ENCODE peak calls at places on chromosomes 11 and 22, in four cellular contexts. One of them, this sample, is unnamed. For H3K36me3, the result is how much of the 10 kb centered on the place peaks cover.

GRCh38 chr11:44177905-44178304 is 82.4 kb downstream of the EXT2 start:
- DNase-seq in RWPE2: no peak
- DNase-seq in uterus: no peak
- DNase-seq in HCT116: no peak
- DNase-seq in this sample: no peak

GRCh38 chr11:116691779-116692178 is 81.0 kb downstream of the BUD13 start:
- DNase-seq in uterus: peak
- DNase-seq in HCT116: peak
- DNase-seq in RWPE2: no peak
- DNase-seq in this sample: peak

GRCh38 chr11:86444981-86445380 is 70.3 kb downstream of the CCDC81 start:
- DNase-seq in RWPE2: no peak
- DNase-seq in uterus: no peak
- DNase-seq in HCT116: no peak
- DNase-seq in this sample: no peak

GRCh38 chr11:38206663-38207062 is 1608.6 kb upstream of the RAG2 start:
- DNase-seq in uterus: no peak
- DNase-seq in HCT116: no peak
- DNase-seq in RWPE2: no peak
- DNase-seq in this sample: no peak

GRCh38 chr11:83371489-83371888 is 85.3 kb upstream of the CCDC90B start:
- DNase-seq in RWPE2: no peak
- DNase-seq in uterus: no peak
- DNase-seq in HCT116: no peak
- DNase-seq in this sample: no peak

GRCh38 chr11:71155846-71156245 is 96.5 kb downstream of the SHANK2 start:
- DNase-seq in HCT116: no peak
- DNase-seq in RWPE2: no peak
- DNase-seq in uterus: no peak
- DNase-seq in this sample: no peak

GRCh38 chr22:29071261-29072045 is 1.4 kb upstream of the KREMEN1 start:
- DNase-seq in uterus: peak
- DNase-seq in RWPE2: peak
- DNase-seq in HCT116: no peak
- DNase-seq in this sample: peak

GRCh38 chr11:96012086-96012824 is 88.3 kb upstream of the MTMR2 start:
- DNase-seq in uterus: peak
- DNase-seq in HCT116: peak
- DNase-seq in RWPE2: no peak
- DNase-seq in this sample: peak

GRCh38 chr11:31340903-31341572 is 28.5 kb downstream of the DCDC1 start:
- DNase-seq in uterus: no peak
- DNase-seq in HCT116: peak
- DNase-seq in RWPE2: no peak
- DNase-seq in this sample: peak

GRCh38 chr11:1445741-1446445 is 40.7 kb downstream of the MOB2 start:
- DNase-seq in uterus: no peak
- DNase-seq in HCT116: no peak
- DNase-seq in RWPE2: no peak
- DNase-seq in this sample: peak

GRCh38 chr11:49303080-49303479 is 94.7 kb upstream of the FOLH1 start:
- DNase-seq in HCT116: no peak
- DNase-seq in RWPE2: no peak
- DNase-seq in uterus: no peak
- DNase-seq in this sample: no peak

GRCh38 chr22:41949297-41949965 is 2.5 kb upstream of the CENPM start:
- DNase-seq in uterus: no peak
- DNase-seq in RWPE2: no peak
- DNase-seq in HCT116: no peak
- DNase-seq in this sample: no peak

GRCh38 chr11:112073941-112074811 is at the start of the genes NKAPD1 and PIH1D2:
- DNase-seq in HCT116: peak
- DNase-seq in RWPE2: peak
- DNase-seq in uterus: peak
- DNase-seq in this sample: peak

GRCh38 chr11:12678991-12679390 is 4.8 kb downstream of the TEAD1 start:
- DNase-seq in uterus: no peak
- DNase-seq in HCT116: no peak
- DNase-seq in RWPE2: no peak
- DNase-seq in this sample: no peak
- H3K27ac ChIP-seq in uterus: peak
- H3K27ac ChIP-seq in HCT116: no peak
- H3K27ac ChIP-seq in RWPE2: peak
- H3K27ac ChIP-seq in this sample: peak

GRCh38 chr22:35411112-35411511 is 11.2 kb downstream of the MCM5 start:
- DNase-seq in HCT116: no peak
- DNase-seq in uterus: no peak
- DNase-seq in RWPE2: no peak
- DNase-seq in this sample: no peak

GRCh38 chr22:35413624-35414023 is 13.7 kb downstream of the MCM5 start:
- DNase-seq in RWPE2: no peak
- DNase-seq in HCT116: no peak
- DNase-seq in uterus: no peak
- DNase-seq in this sample: no peak

GRCh38 chr22:35407352-35407751 is 7.4 kb downstream of the MCM5 start:
- DNase-seq in uterus: no peak
- DNase-seq in RWPE2: no peak
- DNase-seq in HCT116: no peak
- DNase-seq in this sample: no peak

GRCh38 chr22:35409783-35410662 is 10.1 kb downstream of the MCM5 start:
- DNase-seq in RWPE2: no peak
- DNase-seq in HCT116: no peak
- DNase-seq in uterus: no peak
- DNase-seq in this sample: no peak

GRCh38 chr22:35410663-35411034 is 10.7 kb downstream of the MCM5 start:
- DNase-seq in HCT116: no peak
- DNase-seq in RWPE2: no peak
- DNase-seq in uterus: no peak
- DNase-seq in this sample: no peak
- H3K36me3 ChIP-seq in HCT116: half or more
- H3K36me3 ChIP-seq in RWPE2: half or more
- H3K36me3 ChIP-seq in uterus: under half
- H3K36me3 ChIP-seq in this sample: under half

DNA sequence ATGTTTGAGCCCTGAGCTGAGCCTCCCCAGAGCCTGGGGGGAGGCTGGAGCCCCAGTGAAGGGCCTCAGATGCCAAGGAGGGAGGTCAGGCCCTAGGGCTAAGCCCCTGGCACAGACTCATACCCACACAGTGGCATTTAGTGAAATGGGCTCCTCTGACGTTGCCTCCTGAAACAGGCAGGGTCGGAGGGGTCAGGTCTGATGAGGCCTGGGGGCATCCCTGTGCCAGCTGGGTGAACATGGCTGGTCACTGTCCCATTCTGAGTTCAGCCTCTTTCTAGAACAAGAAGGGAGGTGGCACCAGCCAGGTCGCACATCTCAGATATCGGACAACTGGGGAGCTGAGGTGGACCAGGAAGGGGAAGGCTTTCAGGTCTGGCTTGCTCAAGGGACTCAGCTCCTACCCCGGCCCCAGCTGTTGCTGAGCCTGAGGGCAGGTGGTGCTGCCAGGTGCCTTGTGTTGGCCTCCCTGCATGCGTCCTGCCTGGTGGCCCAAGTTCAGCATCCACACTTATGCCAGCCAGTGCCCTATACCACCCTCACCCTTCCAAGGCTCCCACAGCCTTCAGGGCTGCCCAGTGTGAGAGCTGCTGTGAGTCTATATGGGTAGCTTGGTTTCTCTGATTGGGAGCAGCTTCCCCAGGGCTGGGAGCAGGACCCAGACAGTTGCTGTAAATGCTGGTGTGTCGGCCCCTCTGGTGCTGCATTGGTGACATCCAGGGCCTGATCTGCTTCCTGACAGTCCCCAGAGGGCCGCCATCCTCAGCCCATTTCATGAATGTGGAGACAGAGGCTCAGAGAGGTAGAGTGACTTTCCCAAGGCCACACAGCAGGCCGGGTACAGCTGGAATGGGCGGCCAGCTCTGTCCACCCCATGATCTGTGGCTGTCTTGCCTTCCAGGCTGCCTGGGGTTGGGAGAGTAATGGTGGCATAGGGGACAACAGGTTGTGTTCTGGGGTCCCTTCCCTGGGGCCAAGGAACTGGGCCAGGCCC is 32.8 kb upstream of the PPARA start:
- DNase-seq in uterus: no peak
- DNase-seq in RWPE2: no peak
- DNase-seq in HCT116: no peak
- DNase-seq in this sample: no peak
- H3K27ac ChIP-seq in uterus: peak
- H3K27ac ChIP-seq in RWPE2: no peak
- H3K27ac ChIP-seq in HCT116: peak
- H3K27ac ChIP-seq in this sample: no peak

GRCh38 chr22:19385221-19385906 is 46.2 kb downstream of the HIRA start:
- DNase-seq in HCT116: no peak
- DNase-seq in uterus: no peak
- DNase-seq in RWPE2: no peak
- DNase-seq in this sample: no peak

GRCh38 chr22:19382240-19382639 is 49.3 kb downstream of the HIRA start:
- DNase-seq in HCT116: no peak
- DNase-seq in RWPE2: no peak
- DNase-seq in uterus: no peak
- DNase-seq in this sample: no peak

GRCh38 chr22:19387575-19387974 is 44.0 kb downstream of the HIRA start:
- DNase-seq in HCT116: no peak
- DNase-seq in uterus: no peak
- DNase-seq in RWPE2: no peak
- DNase-seq in this sample: no peak

GRCh38 chr22:19386248-19386647 is 45.3 kb downstream of the HIRA start:
- DNase-seq in HCT116: no peak
- DNase-seq in uterus: no peak
- DNase-seq in RWPE2: no peak
- DNase-seq in this sample: no peak

GRCh38 chr22:19383292-19383691 is 48.2 kb downstream of the HIRA start:
- DNase-seq in HCT116: no peak
- DNase-seq in uterus: no peak
- DNase-seq in RWPE2: no peak
- DNase-seq in this sample: no peak
- H3K36me3 ChIP-seq in HCT116: under half
- H3K36me3 ChIP-seq in uterus: under half
- H3K36me3 ChIP-seq in RWPE2: half or more
- H3K36me3 ChIP-seq in this sample: under half

DNA sequence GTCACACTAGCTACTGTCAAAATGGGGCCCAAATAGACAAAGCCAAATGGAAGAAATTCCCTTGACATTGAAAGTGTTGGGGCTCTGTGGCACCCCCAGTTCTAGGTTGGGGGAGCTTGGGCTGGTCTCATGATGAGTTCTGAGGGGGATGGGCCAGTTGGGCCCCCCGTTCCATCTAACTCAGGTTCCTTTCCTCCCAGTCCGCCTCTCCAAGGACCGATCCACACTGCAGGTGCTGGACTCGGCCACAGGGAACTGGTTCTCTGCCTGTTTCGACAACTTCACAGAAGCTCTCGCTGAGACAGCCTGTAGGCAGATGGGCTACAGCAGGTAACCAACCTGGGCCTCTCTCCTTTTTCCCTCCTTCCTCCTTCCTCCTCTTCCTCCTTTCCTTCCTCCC is 17.7 kb upstream of the SMIM35 start:
- DNase-seq in uterus: no peak
- DNase-seq in RWPE2: no peak
- DNase-seq in HCT116: no peak
- DNase-seq in this sample: no peak
- H3K27ac ChIP-seq in uterus: no peak
- H3K27ac ChIP-seq in RWPE2: no peak
- H3K27ac ChIP-seq in HCT116: no peak
- H3K27ac ChIP-seq in this sample: no peak

GRCh38 chr22:46239261-46240048 is 10.6 kb downstream of the CDPF1 start:
- DNase-seq in uterus: no peak
- DNase-seq in HCT116: no peak
- DNase-seq in RWPE2: no peak
- DNase-seq in this sample: no peak
- H3K36me3 ChIP-seq in uterus: under half
- H3K36me3 ChIP-seq in HCT116: under half
- H3K36me3 ChIP-seq in RWPE2: under half
- H3K36me3 ChIP-seq in this sample: under half

DNA sequence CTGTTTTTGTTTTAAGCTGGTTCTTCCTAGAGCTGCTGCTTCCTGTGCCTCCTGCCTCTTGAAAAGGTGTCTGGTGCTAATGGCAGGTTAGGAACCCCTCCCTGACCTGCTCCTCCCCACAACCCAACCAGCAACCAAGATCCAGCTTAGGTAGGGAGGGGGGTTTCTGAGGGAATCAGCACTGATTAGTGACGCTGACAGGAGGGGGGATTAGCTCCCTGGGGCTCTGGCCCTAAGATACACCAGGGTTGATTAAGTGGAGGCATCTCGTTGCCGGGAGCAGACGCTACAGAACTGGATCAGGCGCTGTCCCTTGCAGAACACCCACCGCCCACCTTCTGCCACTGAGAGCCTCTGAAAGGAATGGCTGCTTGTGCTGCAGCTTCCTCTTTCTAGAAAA is 2.9 kb downstream of the NTM start:
- DNase-seq in HCT116: no peak
- DNase-seq in uterus: no peak
- DNase-seq in RWPE2: no peak
- DNase-seq in this sample: peak
- H3K27ac ChIP-seq in HCT116: no peak
- H3K27ac ChIP-seq in uterus: no peak
- H3K27ac ChIP-seq in RWPE2: no peak
- H3K27ac ChIP-seq in this sample: no peak

GRCh38 chr22:20086763-20087162 is 6.7 kb downstream of the DGCR8 start:
- DNase-seq in RWPE2: no peak
- DNase-seq in uterus: no peak
- DNase-seq in HCT116: no peak
- DNase-seq in this sample: no peak

GRCh38 chr22:20086101-20086599 is 6.1 kb downstream of the DGCR8 start:
- DNase-seq in RWPE2: no peak
- DNase-seq in uterus: no peak
- DNase-seq in HCT116: no peak
- DNase-seq in this sample: no peak

GRCh38 chr22:20084547-20085413 is 4.7 kb downstream of the DGCR8 start:
- DNase-seq in RWPE2: no peak
- DNase-seq in HCT116: no peak
- DNase-seq in uterus: no peak
- DNase-seq in this sample: peak

GRCh38 chr22:20083891-20084546 is 4.0 kb downstream of the DGCR8 start:
- DNase-seq in HCT116: no peak
- DNase-seq in RWPE2: no peak
- DNase-seq in uterus: no peak
- DNase-seq in this sample: no peak

DNA sequence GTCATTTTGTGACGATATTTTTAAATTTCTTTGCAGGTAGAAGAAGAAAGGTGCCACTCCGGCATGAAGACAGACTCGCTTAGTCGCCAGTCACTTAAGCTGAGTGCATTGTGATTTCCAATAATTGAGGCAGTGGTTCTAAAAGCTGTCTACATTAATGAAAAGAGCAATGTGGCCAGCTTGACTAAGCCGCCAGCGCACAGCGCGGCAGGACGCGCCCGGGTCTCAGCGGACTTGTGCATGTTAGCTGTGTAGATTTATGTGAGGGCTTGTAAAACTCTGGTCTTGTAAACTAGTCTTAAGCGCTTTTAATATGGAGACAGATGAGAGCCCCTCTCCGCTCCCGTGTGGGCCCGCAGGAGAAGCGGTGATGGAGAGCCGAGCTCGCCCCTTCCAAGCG is 5.6 kb downstream of the DGCR8 start:
- DNase-seq in HCT116: no peak
- DNase-seq in RWPE2: no peak
- DNase-seq in uterus: no peak
- DNase-seq in this sample: no peak
- H3K36me3 ChIP-seq in HCT116: half or more
- H3K36me3 ChIP-seq in RWPE2: half or more
- H3K36me3 ChIP-seq in uterus: under half
- H3K36me3 ChIP-seq in this sample: under half

GRCh38 chr22:39291501-39291900 is 27.9 kb downstream of the RPL3 start:
- DNase-seq in RWPE2: no peak
- DNase-seq in HCT116: no peak
- DNase-seq in uterus: no peak
- DNase-seq in this sample: no peak
- H3K27ac ChIP-seq in RWPE2: peak
- H3K27ac ChIP-seq in HCT116: peak
- H3K27ac ChIP-seq in uterus: peak
- H3K27ac ChIP-seq in this sample: no peak